ENCODE peak calls at places on chromosome 5, in six cellular contexts. G is BJ, H is transverse colon, C is mucosa of descending colon, B is HFF-Myc, S is astrocyte of the spinal cord. P is an unnamed sample.

GRCh38 chr5:159807586-159807985 is 108.7 kb upstream of the ADRA1B start:
- DNase-seq in G (no peak), H (no peak), C (no peak), B (no peak), S (no peak), P (no peak)

GRCh38 chr5:128228506-128228905 is 144.9 kb downstream of the SLC12A2 start:
- DNase-seq in G (no peak), H (no peak), C (no peak), B (peak), S (peak), P (peak)

GRCh38 chr5:9196403-9197224 is 349.3 kb downstream of the SEMA5A start:
- DNase-seq in G (no peak), H (no peak), C (no peak), B (no peak), S (peak), P (no peak)

GRCh38 chr5:177290816-177291596 is 12.5 kb downstream of the RAB24 start:
- DNase-seq in G (no peak), H (no peak), C (no peak), B (no peak), S (no peak), P (no peak)

GRCh38 chr5:74440341-74440740 is 200.2 kb downstream of the ENC1 start:
- DNase-seq in G (no peak), H (no peak), C (no peak), B (no peak), S (no peak), P (no peak)

GRCh38 chr5:135697251-135697958 is 118.6 kb upstream of the CXCL14 start:
- DNase-seq in G (no peak), H (no peak), C (no peak), B (no peak), S (no peak), P (no peak)

GRCh38 chr5:136080483-136081180 is 51.8 kb downstream of the TGFBI start:
- DNase-seq in G (peak), H (peak), C (peak), B (peak), S (peak), P (peak)

GRCh38 chr5:157108961-157109360 is at the start of gene HAVCR2:
- DNase-seq in G (no peak), H (peak), C (peak), B (no peak), S (no peak), P (no peak)

GRCh38 chr5:6717247-6717646 is 4.0 kb downstream of the TENT4A start:
- DNase-seq in G (no peak), H (no peak), C (no peak), B (no peak), S (no peak), P (no peak)

GRCh38 chr5:27474054-27474323 is 435.6 kb upstream of the CDH9 start:
- DNase-seq in G (no peak), H (no peak), C (no peak), B (no peak), S (no peak), P (no peak)

GRCh38 chr5:111859533-111860270 is 102.7 kb upstream of the NREP start:
- DNase-seq in G (peak), H (no peak), C (no peak), B (peak), S (peak), P (peak)

GRCh38 chr5:32814141-32814540 is 103.0 kb downstream of the NPR3 start:
- DNase-seq in G (no peak), H (no peak), C (no peak), B (no peak), S (no peak), P (no peak)

GRCh38 chr5:59037041-59037440 is 454.2 kb downstream of the RAB3C start:
- DNase-seq in G (no peak), H (no peak), C (no peak), B (no peak), S (peak), P (no peak)

GRCh38 chr5:163506726-163507125 is 1.3 kb downstream of the MAT2B start:
- DNase-seq in G (no peak), H (no peak), C (no peak), B (no peak), S (peak), P (peak)

GRCh38 chr5:40401965-40402364 is 277.8 kb upstream of the PTGER4 start:
- DNase-seq in G (peak), H (no peak), C (no peak), B (no peak), S (no peak), P (no peak)

GRCh38 chr5:14228219-14228618 is 85.1 kb downstream of the TRIO start:
- DNase-seq in G (no peak), H (no peak), C (no peak), B (no peak), S (no peak), P (no peak)

GRCh38 chr5:104598285-104598684 is 1035.7 kb upstream of the NUDT12 start:
- DNase-seq in G (no peak), H (no peak), C (peak), B (no peak), S (no peak), P (no peak)

GRCh38 chr5:180315762-180316212 is 23.9 kb upstream of the MAPK9 start:
- DNase-seq in G (no peak), H (peak), C (peak), B (no peak), S (peak), P (peak)

GRCh38 chr5:1663186-1663585 is 136.5 kb downstream of the MRPL36 start:
- DNase-seq in G (no peak), H (no peak), C (no peak), B (no peak), S (no peak), P (no peak)

GRCh38 chr5:125408582-125409069 is 662.2 kb upstream of the ZNF608 start:
- DNase-seq in G (peak), H (peak), C (peak), B (peak), S (peak), P (no peak)

GRCh38 chr5:61262080-61262479 is 70.0 kb upstream of the ZSWIM6 start:
- DNase-seq in G (no peak), H (no peak), C (no peak), B (no peak), S (no peak), P (no peak)

GRCh38 chr5:173973614-173973969 is 15.4 kb upstream of the C5orf47 start:
- DNase-seq in G (no peak), H (peak), C (peak), B (no peak), S (no peak), P (no peak)

GRCh38 chr5:105903069-105903468 is 1767.7 kb downstream of the EFNA5 start:
- DNase-seq in G (no peak), H (no peak), C (no peak), B (peak), S (no peak), P (no peak)

GRCh38 chr5:55307383-55308253 is at the start of the genes DHX29 and MTREX:
- DNase-seq in G (peak), H (peak), C (peak), B (peak), S (peak), P (peak)

GRCh38 chr5:180047667-180048066 is 23.9 kb downstream of the RNF130 start:
- DNase-seq in G (no peak), H (peak), C (peak), B (no peak), S (peak), P (no peak)

GRCh38 chr5:170809551-170809950 is 26.0 kb downstream of the GABRP start:
- DNase-seq in G (no peak), H (peak), C (peak), B (no peak), S (peak), P (peak)

GRCh38 chr5:14659821-14660607 is 4.5 kb upstream of the OTULIN start:
- DNase-seq in G (peak), H (no peak), C (no peak), B (no peak), S (peak), P (no peak)

GRCh38 chr5:105230516-105230915 is 1667.9 kb upstream of the NUDT12 start:
- DNase-seq in G (no peak), H (no peak), C (no peak), B (no peak), S (no peak), P (no peak)

GRCh38 chr5:177362871-177363507 is 5.3 kb downstream of the RGS14 start:
- DNase-seq in G (no peak), H (peak), C (peak), B (peak), S (no peak), P (no peak)

GRCh38 chr5:112772095-112772494 is 34.4 kb downstream of the APC start:
- DNase-seq in G (no peak), H (no peak), C (no peak), B (no peak), S (no peak), P (no peak)

GRCh38 chr5:78373231-78373630 is 12.8 kb downstream of the SCAMP1 start:
- DNase-seq in G (no peak), H (no peak), C (no peak), B (no peak), S (no peak), P (no peak)

GRCh38 chr5:1724822-1725602 is 74.6 kb downstream of the MRPL36 start:
- DNase-seq in G (no peak), H (no peak), C (peak), B (peak), S (no peak), P (no peak)

GRCh38 chr5:77775773-77776605 is at the start of gene TBCA:
- DNase-seq in G (peak), H (peak), C (peak), B (peak), S (peak), P (peak)

GRCh38 chr5:132414634-132415377 is 45.3 kb downstream of the SLC22A5 start:
- DNase-seq in G (no peak), H (no peak), C (no peak), B (no peak), S (peak), P (peak)

GRCh38 chr5:175124251-175124813 is 319.6 kb downstream of the DRD1 start:
- DNase-seq in G (no peak), H (no peak), C (no peak), B (no peak), S (no peak), P (no peak)

GRCh38 chr5:116773926-116774325 is 199.3 kb upstream of the SEMA6A start:
- DNase-seq in G (no peak), H (no peak), C (no peak), B (no peak), S (no peak), P (no peak)

GRCh38 chr5:52685621-52686370 is 101.9 kb upstream of the ITGA1 start:
- DNase-seq in G (no peak), H (no peak), C (no peak), B (no peak), S (no peak), P (no peak)
- TF ChIP-seq CTCF in G (no peak), H (no peak), C (no peak), B (no peak), S (no peak), P (no peak)

GRCh38 chr5:16510123-16510522 is 44.5 kb upstream of the ZNF622 start:
- DNase-seq in G (no peak), H (no peak), C (no peak), B (no peak), S (no peak), P (no peak)

GRCh38 chr5:16507716-16508115 is 42.1 kb upstream of the ZNF622 start:
- DNase-seq in G (no peak), H (no peak), C (no peak), B (no peak), S (no peak), P (no peak)

GRCh38 chr5:16505140-16505891 is 39.7 kb upstream of the ZNF622 start:
- DNase-seq in G (no peak), H (no peak), C (no peak), B (no peak), S (no peak), P (no peak)

GRCh38 chr5:16505904-16506303 is 40.3 kb upstream of the ZNF622 start:
- DNase-seq in G (no peak), H (no peak), C (no peak), B (no peak), S (no peak), P (no peak)

DNA sequence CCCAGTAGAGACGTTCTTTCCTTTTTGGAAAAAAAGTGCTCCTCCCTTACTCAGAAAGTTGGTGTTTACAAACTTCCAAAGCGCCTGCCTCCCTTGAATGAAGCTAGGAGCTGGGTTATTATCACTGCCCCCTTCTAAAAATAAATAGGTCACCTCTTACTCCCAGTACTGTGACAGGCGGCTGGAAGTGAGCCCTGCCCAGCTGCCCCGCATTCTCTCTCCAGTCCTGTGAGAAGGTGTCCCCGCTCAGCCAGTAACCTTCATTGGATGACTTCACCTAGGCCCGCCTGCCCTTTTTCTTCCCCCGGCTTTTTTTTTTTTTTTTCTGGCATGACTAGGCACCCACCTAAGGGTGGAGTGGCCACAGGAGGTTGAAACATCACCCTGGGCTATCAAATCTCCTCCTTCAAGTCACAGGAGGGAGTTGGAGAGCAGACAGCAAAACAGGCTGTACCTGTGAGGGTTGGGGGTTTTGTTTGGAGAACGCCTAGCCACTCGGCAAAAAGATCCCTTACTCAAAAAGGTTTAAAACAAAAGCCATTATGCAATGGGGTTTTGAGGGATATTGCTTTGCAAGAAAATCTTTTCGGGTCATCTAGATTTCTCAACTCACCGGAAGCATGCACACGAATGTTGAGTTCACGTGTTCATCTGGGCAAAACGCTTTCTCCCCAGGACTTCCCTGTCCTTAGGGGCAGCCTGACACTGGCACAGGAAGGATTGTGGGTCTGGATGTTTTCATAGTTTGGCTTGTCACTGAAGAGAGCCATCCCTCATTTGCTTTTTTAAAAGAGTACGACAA is 43.3 kb upstream of the ZNF622 start:
- DNase-seq in G (no peak), H (peak), C (peak), B (no peak), S (no peak), P (no peak)
- H3K4me3 ChIP-seq in G (no peak), H (no peak), C (no peak), B (no peak), S (no peak), P (no peak)

GRCh38 chr5:138337685-138338410 is at the start of gene FAM53C:
- DNase-seq in G (peak), H (peak), C (peak), B (peak), S (peak), P (peak)
- TF ChIP-seq CTCF in G (no peak), H (no peak), C (no peak), B (no peak), S (no peak), P (no peak)

GRCh38 chr5:142063878-142064331 is 44.7 kb upstream of the NDFIP1 start:
- DNase-seq in G (no peak), H (peak), C (peak), B (no peak), S (peak), P (peak)
- H3K4me3 ChIP-seq in G (no peak), H (no peak), C (no peak), B (no peak), S (peak), P (no peak)

P was measured in astrocyte of the cerebellum.